ENCODE peak calls at places on chromosomes 4 and X, in seven cellular contexts. One of them, this sample, is unnamed.

GRCh38 chr4:37243061-37243460 is 1.5 kb upstream of the NWD2 start:
- DNase-seq in lung: no peak
- DNase-seq in stimulated activated CD4-positive, alpha-beta T cell treated with anti-CD3 and anti-CD28 coated beads, Interleukin-12 subunit alpha, Interleukin-12 subunit beta, amount 100 ng/mL, for 24 hours: no peak
- DNase-seq in activated naive CD4-positive, alpha-beta T cell treated with anti-CD3 and anti-CD28 coated beads, Interleukin-2, amount 50 U/mL, for 72 hours: no peak
- DNase-seq in mucosa of descending colon: peak
- DNase-seq in NCI-H2171 treated with DMSO at 0.1 percent for 48 hours: no peak
- DNase-seq in foreskin fibroblast: no peak
- DNase-seq in this sample: no peak

GRCh38 chrX:150683536-150684146 is 9.6 kb upstream of the MTMR1 start:
- DNase-seq in lung: no peak
- DNase-seq in stimulated activated CD4-positive, alpha-beta T cell treated with anti-CD3 and anti-CD28 coated beads, Interleukin-12 subunit alpha, Interleukin-12 subunit beta, amount 100 ng/mL, for 24 hours: no peak
- DNase-seq in activated naive CD4-positive, alpha-beta T cell treated with anti-CD3 and anti-CD28 coated beads, Interleukin-2, amount 50 U/mL, for 72 hours: no peak
- DNase-seq in mucosa of descending colon: no peak
- DNase-seq in NCI-H2171 treated with DMSO at 0.1 percent for 48 hours: peak
- DNase-seq in foreskin fibroblast: peak
- DNase-seq in this sample: peak

GRCh38 chr4:15444879-15445576 is 17.2 kb downstream of the C1QTNF7 start:
- DNase-seq in lung: no peak
- DNase-seq in stimulated activated CD4-positive, alpha-beta T cell treated with anti-CD3 and anti-CD28 coated beads, Interleukin-12 subunit alpha, Interleukin-12 subunit beta, amount 100 ng/mL, for 24 hours: no peak
- DNase-seq in activated naive CD4-positive, alpha-beta T cell treated with anti-CD3 and anti-CD28 coated beads, Interleukin-2, amount 50 U/mL, for 72 hours: no peak
- DNase-seq in mucosa of descending colon: no peak
- DNase-seq in NCI-H2171 treated with DMSO at 0.1 percent for 48 hours: no peak
- DNase-seq in foreskin fibroblast: no peak
- DNase-seq in this sample: no peak

GRCh38 chrX:105098812-105099211 is 121.7 kb downstream of the TEX13A start:
- DNase-seq in lung: no peak
- DNase-seq in stimulated activated CD4-positive, alpha-beta T cell treated with anti-CD3 and anti-CD28 coated beads, Interleukin-12 subunit alpha, Interleukin-12 subunit beta, amount 100 ng/mL, for 24 hours: no peak
- DNase-seq in activated naive CD4-positive, alpha-beta T cell treated with anti-CD3 and anti-CD28 coated beads, Interleukin-2, amount 50 U/mL, for 72 hours: no peak
- DNase-seq in mucosa of descending colon: no peak
- DNase-seq in NCI-H2171 treated with DMSO at 0.1 percent for 48 hours: no peak
- DNase-seq in foreskin fibroblast: no peak
- DNase-seq in this sample: no peak

GRCh38 chr4:145734051-145734450 is 54.1 kb downstream of the C4orf51 start:
- DNase-seq in lung: no peak
- DNase-seq in stimulated activated CD4-positive, alpha-beta T cell treated with anti-CD3 and anti-CD28 coated beads, Interleukin-12 subunit alpha, Interleukin-12 subunit beta, amount 100 ng/mL, for 24 hours: no peak
- DNase-seq in activated naive CD4-positive, alpha-beta T cell treated with anti-CD3 and anti-CD28 coated beads, Interleukin-2, amount 50 U/mL, for 72 hours: no peak
- DNase-seq in mucosa of descending colon: no peak
- DNase-seq in NCI-H2171 treated with DMSO at 0.1 percent for 48 hours: no peak
- DNase-seq in foreskin fibroblast: peak
- DNase-seq in this sample: peak

GRCh38 chr4:149031399-149031798 is 589.2 kb upstream of the NR3C2 start:
- DNase-seq in lung: no peak
- DNase-seq in stimulated activated CD4-positive, alpha-beta T cell treated with anti-CD3 and anti-CD28 coated beads, Interleukin-12 subunit alpha, Interleukin-12 subunit beta, amount 100 ng/mL, for 24 hours: no peak
- DNase-seq in activated naive CD4-positive, alpha-beta T cell treated with anti-CD3 and anti-CD28 coated beads, Interleukin-2, amount 50 U/mL, for 72 hours: no peak
- DNase-seq in mucosa of descending colon: no peak
- DNase-seq in NCI-H2171 treated with DMSO at 0.1 percent for 48 hours: no peak
- DNase-seq in foreskin fibroblast: peak
- DNase-seq in this sample: peak

GRCh38 chr4:176198316-176198903 is 3.0 kb upstream of the SPATA4 start:
- DNase-seq in lung: peak
- DNase-seq in stimulated activated CD4-positive, alpha-beta T cell treated with anti-CD3 and anti-CD28 coated beads, Interleukin-12 subunit alpha, Interleukin-12 subunit beta, amount 100 ng/mL, for 24 hours: no peak
- DNase-seq in activated naive CD4-positive, alpha-beta T cell treated with anti-CD3 and anti-CD28 coated beads, Interleukin-2, amount 50 U/mL, for 72 hours: no peak
- DNase-seq in mucosa of descending colon: no peak
- DNase-seq in NCI-H2171 treated with DMSO at 0.1 percent for 48 hours: no peak
- DNase-seq in foreskin fibroblast: no peak
- DNase-seq in this sample: no peak

GRCh38 chrX:19811807-19812604 is 75.4 kb downstream of the SH3KBP1 start:
- DNase-seq in lung: no peak
- DNase-seq in stimulated activated CD4-positive, alpha-beta T cell treated with anti-CD3 and anti-CD28 coated beads, Interleukin-12 subunit alpha, Interleukin-12 subunit beta, amount 100 ng/mL, for 24 hours: no peak
- DNase-seq in activated naive CD4-positive, alpha-beta T cell treated with anti-CD3 and anti-CD28 coated beads, Interleukin-2, amount 50 U/mL, for 72 hours: no peak
- DNase-seq in mucosa of descending colon: no peak
- DNase-seq in NCI-H2171 treated with DMSO at 0.1 percent for 48 hours: no peak
- DNase-seq in foreskin fibroblast: no peak
- DNase-seq in this sample: no peak

GRCh38 chr4:140237616-140238352 is 83.8 kb upstream of the MAML3 start:
- DNase-seq in lung: peak
- DNase-seq in stimulated activated CD4-positive, alpha-beta T cell treated with anti-CD3 and anti-CD28 coated beads, Interleukin-12 subunit alpha, Interleukin-12 subunit beta, amount 100 ng/mL, for 24 hours: no peak
- DNase-seq in activated naive CD4-positive, alpha-beta T cell treated with anti-CD3 and anti-CD28 coated beads, Interleukin-2, amount 50 U/mL, for 72 hours: no peak
- DNase-seq in mucosa of descending colon: peak
- DNase-seq in NCI-H2171 treated with DMSO at 0.1 percent for 48 hours: peak
- DNase-seq in foreskin fibroblast: peak
- DNase-seq in this sample: no peak

GRCh38 chr4:1401409-1402020 is 4.7 kb downstream of the NKX1-1 start:
- DNase-seq in lung: no peak
- DNase-seq in stimulated activated CD4-positive, alpha-beta T cell treated with anti-CD3 and anti-CD28 coated beads, Interleukin-12 subunit alpha, Interleukin-12 subunit beta, amount 100 ng/mL, for 24 hours: no peak
- DNase-seq in activated naive CD4-positive, alpha-beta T cell treated with anti-CD3 and anti-CD28 coated beads, Interleukin-2, amount 50 U/mL, for 72 hours: peak
- DNase-seq in mucosa of descending colon: no peak
- DNase-seq in NCI-H2171 treated with DMSO at 0.1 percent for 48 hours: no peak
- DNase-seq in foreskin fibroblast: no peak
- DNase-seq in this sample: no peak

GRCh38 chrX:119817130-119817690 is 25.8 kb upstream of the RPL39 start:
- DNase-seq in lung: no peak
- DNase-seq in stimulated activated CD4-positive, alpha-beta T cell treated with anti-CD3 and anti-CD28 coated beads, Interleukin-12 subunit alpha, Interleukin-12 subunit beta, amount 100 ng/mL, for 24 hours: no peak
- DNase-seq in activated naive CD4-positive, alpha-beta T cell treated with anti-CD3 and anti-CD28 coated beads, Interleukin-2, amount 50 U/mL, for 72 hours: no peak
- DNase-seq in mucosa of descending colon: no peak
- DNase-seq in NCI-H2171 treated with DMSO at 0.1 percent for 48 hours: no peak
- DNase-seq in foreskin fibroblast: peak
- DNase-seq in this sample: no peak

GRCh38 chr4:38867478-38868054 is at the start of gene FAM114A1:
- DNase-seq in lung: peak
- DNase-seq in stimulated activated CD4-positive, alpha-beta T cell treated with anti-CD3 and anti-CD28 coated beads, Interleukin-12 subunit alpha, Interleukin-12 subunit beta, amount 100 ng/mL, for 24 hours: no peak
- DNase-seq in activated naive CD4-positive, alpha-beta T cell treated with anti-CD3 and anti-CD28 coated beads, Interleukin-2, amount 50 U/mL, for 72 hours: no peak
- DNase-seq in mucosa of descending colon: peak
- DNase-seq in NCI-H2171 treated with DMSO at 0.1 percent for 48 hours: no peak
- DNase-seq in foreskin fibroblast: peak
- DNase-seq in this sample: peak

GRCh38 chrX:129622757-129623301 is 31.9 kb downstream of the APLN start:
- DNase-seq in lung: no peak
- DNase-seq in stimulated activated CD4-positive, alpha-beta T cell treated with anti-CD3 and anti-CD28 coated beads, Interleukin-12 subunit alpha, Interleukin-12 subunit beta, amount 100 ng/mL, for 24 hours: no peak
- DNase-seq in activated naive CD4-positive, alpha-beta T cell treated with anti-CD3 and anti-CD28 coated beads, Interleukin-2, amount 50 U/mL, for 72 hours: no peak
- DNase-seq in mucosa of descending colon: no peak
- DNase-seq in NCI-H2171 treated with DMSO at 0.1 percent for 48 hours: no peak
- DNase-seq in foreskin fibroblast: no peak
- DNase-seq in this sample: peak

GRCh38 chr4:47936336-47936735 is 22.0 kb upstream of the NFXL1 start:
- DNase-seq in lung: no peak
- DNase-seq in stimulated activated CD4-positive, alpha-beta T cell treated with anti-CD3 and anti-CD28 coated beads, Interleukin-12 subunit alpha, Interleukin-12 subunit beta, amount 100 ng/mL, for 24 hours: no peak
- DNase-seq in activated naive CD4-positive, alpha-beta T cell treated with anti-CD3 and anti-CD28 coated beads, Interleukin-2, amount 50 U/mL, for 72 hours: no peak
- DNase-seq in mucosa of descending colon: no peak
- DNase-seq in NCI-H2171 treated with DMSO at 0.1 percent for 48 hours: no peak
- DNase-seq in foreskin fibroblast: no peak
- DNase-seq in this sample: no peak

GRCh38 chr4:122703868-122704267 is 28.6 kb upstream of the BBS12 start:
- DNase-seq in lung: no peak
- DNase-seq in stimulated activated CD4-positive, alpha-beta T cell treated with anti-CD3 and anti-CD28 coated beads, Interleukin-12 subunit alpha, Interleukin-12 subunit beta, amount 100 ng/mL, for 24 hours: no peak
- DNase-seq in activated naive CD4-positive, alpha-beta T cell treated with anti-CD3 and anti-CD28 coated beads, Interleukin-2, amount 50 U/mL, for 72 hours: no peak
- DNase-seq in mucosa of descending colon: no peak
- DNase-seq in NCI-H2171 treated with DMSO at 0.1 percent for 48 hours: no peak
- DNase-seq in foreskin fibroblast: no peak
- DNase-seq in this sample: no peak

GRCh38 chr4:14767142-14767541 is 235.1 kb upstream of the CPEB2 start:
- DNase-seq in lung: no peak
- DNase-seq in stimulated activated CD4-positive, alpha-beta T cell treated with anti-CD3 and anti-CD28 coated beads, Interleukin-12 subunit alpha, Interleukin-12 subunit beta, amount 100 ng/mL, for 24 hours: no peak
- DNase-seq in activated naive CD4-positive, alpha-beta T cell treated with anti-CD3 and anti-CD28 coated beads, Interleukin-2, amount 50 U/mL, for 72 hours: no peak
- DNase-seq in mucosa of descending colon: no peak
- DNase-seq in NCI-H2171 treated with DMSO at 0.1 percent for 48 hours: no peak
- DNase-seq in foreskin fibroblast: no peak
- DNase-seq in this sample: no peak

GRCh38 chr4:101953949-101954348 is 163.4 kb downstream of the BANK1 start:
- DNase-seq in lung: no peak
- DNase-seq in stimulated activated CD4-positive, alpha-beta T cell treated with anti-CD3 and anti-CD28 coated beads, Interleukin-12 subunit alpha, Interleukin-12 subunit beta, amount 100 ng/mL, for 24 hours: no peak
- DNase-seq in activated naive CD4-positive, alpha-beta T cell treated with anti-CD3 and anti-CD28 coated beads, Interleukin-2, amount 50 U/mL, for 72 hours: no peak
- DNase-seq in mucosa of descending colon: no peak
- DNase-seq in NCI-H2171 treated with DMSO at 0.1 percent for 48 hours: no peak
- DNase-seq in foreskin fibroblast: peak
- DNase-seq in this sample: no peak

GRCh38 chr4:150261571-150261970 is 183.3 kb downstream of the DCLK2 start:
- DNase-seq in lung: no peak
- DNase-seq in stimulated activated CD4-positive, alpha-beta T cell treated with anti-CD3 and anti-CD28 coated beads, Interleukin-12 subunit alpha, Interleukin-12 subunit beta, amount 100 ng/mL, for 24 hours: no peak
- DNase-seq in activated naive CD4-positive, alpha-beta T cell treated with anti-CD3 and anti-CD28 coated beads, Interleukin-2, amount 50 U/mL, for 72 hours: no peak
- DNase-seq in mucosa of descending colon: no peak
- DNase-seq in NCI-H2171 treated with DMSO at 0.1 percent for 48 hours: no peak
- DNase-seq in foreskin fibroblast: no peak
- DNase-seq in this sample: no peak

GRCh38 chrX:5957506-5957905 is 271.2 kb downstream of the NLGN4X start:
- DNase-seq in lung: no peak
- DNase-seq in stimulated activated CD4-positive, alpha-beta T cell treated with anti-CD3 and anti-CD28 coated beads, Interleukin-12 subunit alpha, Interleukin-12 subunit beta, amount 100 ng/mL, for 24 hours: no peak
- DNase-seq in activated naive CD4-positive, alpha-beta T cell treated with anti-CD3 and anti-CD28 coated beads, Interleukin-2, amount 50 U/mL, for 72 hours: no peak
- DNase-seq in mucosa of descending colon: no peak
- DNase-seq in NCI-H2171 treated with DMSO at 0.1 percent for 48 hours: no peak
- DNase-seq in foreskin fibroblast: peak
- DNase-seq in this sample: no peak

GRCh38 chr4:88792821-88793220 is 95.2 kb upstream of the NAP1L5 start:
- DNase-seq in lung: no peak
- DNase-seq in stimulated activated CD4-positive, alpha-beta T cell treated with anti-CD3 and anti-CD28 coated beads, Interleukin-12 subunit alpha, Interleukin-12 subunit beta, amount 100 ng/mL, for 24 hours: no peak
- DNase-seq in activated naive CD4-positive, alpha-beta T cell treated with anti-CD3 and anti-CD28 coated beads, Interleukin-2, amount 50 U/mL, for 72 hours: no peak
- DNase-seq in mucosa of descending colon: no peak
- DNase-seq in NCI-H2171 treated with DMSO at 0.1 percent for 48 hours: no peak
- DNase-seq in foreskin fibroblast: peak
- DNase-seq in this sample: no peak

GRCh38 chr4:36332023-36332781 is 50.8 kb downstream of the DTHD1 start:
- DNase-seq in lung: no peak
- DNase-seq in stimulated activated CD4-positive, alpha-beta T cell treated with anti-CD3 and anti-CD28 coated beads, Interleukin-12 subunit alpha, Interleukin-12 subunit beta, amount 100 ng/mL, for 24 hours: no peak
- DNase-seq in activated naive CD4-positive, alpha-beta T cell treated with anti-CD3 and anti-CD28 coated beads, Interleukin-2, amount 50 U/mL, for 72 hours: no peak
- DNase-seq in mucosa of descending colon: no peak
- DNase-seq in NCI-H2171 treated with DMSO at 0.1 percent for 48 hours: no peak
- DNase-seq in foreskin fibroblast: no peak
- DNase-seq in this sample: no peak

GRCh38 chr4:166594326-166594946 is 639.9 kb downstream of the SPOCK3 start:
- DNase-seq in lung: no peak
- DNase-seq in stimulated activated CD4-positive, alpha-beta T cell treated with anti-CD3 and anti-CD28 coated beads, Interleukin-12 subunit alpha, Interleukin-12 subunit beta, amount 100 ng/mL, for 24 hours: no peak
- DNase-seq in activated naive CD4-positive, alpha-beta T cell treated with anti-CD3 and anti-CD28 coated beads, Interleukin-2, amount 50 U/mL, for 72 hours: no peak
- DNase-seq in mucosa of descending colon: peak
- DNase-seq in NCI-H2171 treated with DMSO at 0.1 percent for 48 hours: no peak
- DNase-seq in foreskin fibroblast: peak
- DNase-seq in this sample: peak

GRCh38 chr4:82988323-82988832 is 22.2 kb downstream of the LIN54 start:
- DNase-seq in lung: no peak
- DNase-seq in stimulated activated CD4-positive, alpha-beta T cell treated with anti-CD3 and anti-CD28 coated beads, Interleukin-12 subunit alpha, Interleukin-12 subunit beta, amount 100 ng/mL, for 24 hours: no peak
- DNase-seq in activated naive CD4-positive, alpha-beta T cell treated with anti-CD3 and anti-CD28 coated beads, Interleukin-2, amount 50 U/mL, for 72 hours: no peak
- DNase-seq in mucosa of descending colon: no peak
- DNase-seq in NCI-H2171 treated with DMSO at 0.1 percent for 48 hours: no peak
- DNase-seq in foreskin fibroblast: peak
- DNase-seq in this sample: no peak

GRCh38 chr4:30948653-30949052 is 228.5 kb downstream of the PCDH7 start:
- DNase-seq in lung: no peak
- DNase-seq in stimulated activated CD4-positive, alpha-beta T cell treated with anti-CD3 and anti-CD28 coated beads, Interleukin-12 subunit alpha, Interleukin-12 subunit beta, amount 100 ng/mL, for 24 hours: no peak
- DNase-seq in activated naive CD4-positive, alpha-beta T cell treated with anti-CD3 and anti-CD28 coated beads, Interleukin-2, amount 50 U/mL, for 72 hours: no peak
- DNase-seq in mucosa of descending colon: no peak
- DNase-seq in NCI-H2171 treated with DMSO at 0.1 percent for 48 hours: no peak
- DNase-seq in foreskin fibroblast: peak
- DNase-seq in this sample: no peak

This sample was measured in dermis microvascular lymphatic vessel endothelial cell.